ENCODE peak calls at places on chromosomes 2 and 18, in six cellular contexts. One of them, this sample, is unnamed.

GRCh38 chr2:163493330-163494319 is 242.2 kb downstream of the FIGN start:
- DNase-seq in IMR-90: no peak
- DNase-seq in mesendoderm: no peak
- DNase-seq in H9: no peak
- DNase-seq in mesenchymal stem cell: no peak
- DNase-seq in H1: no peak
- DNase-seq in this sample: no peak

GRCh38 chr2:158131483-158131912 is 29.8 kb downstream of the UPP2 start:
- DNase-seq in IMR-90: no peak
- DNase-seq in mesendoderm: no peak
- DNase-seq in H9: no peak
- DNase-seq in mesenchymal stem cell: no peak
- DNase-seq in H1: no peak
- DNase-seq in this sample: no peak

GRCh38 chr18:6328624-6329016 is 86.1 kb downstream of the L3MBTL4 start:
- DNase-seq in IMR-90: no peak
- DNase-seq in mesendoderm: no peak
- DNase-seq in H9: no peak
- DNase-seq in mesenchymal stem cell: no peak
- DNase-seq in H1: no peak
- DNase-seq in this sample: no peak

GRCh38 chr2:143422681-143423080 is 293.5 kb downstream of the ARHGAP15 start:
- DNase-seq in IMR-90: no peak
- DNase-seq in mesendoderm: no peak
- DNase-seq in H9: no peak
- DNase-seq in mesenchymal stem cell: no peak
- DNase-seq in H1: no peak
- DNase-seq in this sample: no peak

GRCh38 chr18:21741511-21742322 is 1.1 kb downstream of the MIB1 start:
- DNase-seq in IMR-90: peak
- DNase-seq in mesendoderm: peak
- DNase-seq in H9: peak
- DNase-seq in mesenchymal stem cell: peak
- DNase-seq in H1: no peak
- DNase-seq in this sample: peak

GRCh38 chr2:68193774-68194372 is 36.2 kb downstream of the PNO1 start:
- DNase-seq in IMR-90: peak
- DNase-seq in mesendoderm: no peak
- DNase-seq in H9: no peak
- DNase-seq in mesenchymal stem cell: peak
- DNase-seq in H1: no peak
- DNase-seq in this sample: no peak

GRCh38 chr2:10469301-10469700 is 21.2 kb upstream of the ODC1 start:
- DNase-seq in IMR-90: no peak
- DNase-seq in mesendoderm: no peak
- DNase-seq in H9: no peak
- DNase-seq in mesenchymal stem cell: no peak
- DNase-seq in H1: no peak
- DNase-seq in this sample: no peak

GRCh38 chr2:9737053-9737875 is 106.0 kb upstream of the TAF1B start:
- DNase-seq in IMR-90: peak
- DNase-seq in mesendoderm: peak
- DNase-seq in H9: no peak
- DNase-seq in mesenchymal stem cell: peak
- DNase-seq in H1: no peak
- DNase-seq in this sample: no peak

GRCh38 chr2:3094999-3095958 is 282.3 kb downstream of the EIPR1 start:
- DNase-seq in IMR-90: no peak
- DNase-seq in mesendoderm: peak
- DNase-seq in H9: no peak
- DNase-seq in mesenchymal stem cell: no peak
- DNase-seq in H1: no peak
- DNase-seq in this sample: no peak

GRCh38 chr2:167294031-167294774 is 405.9 kb downstream of the XIRP2 start:
- DNase-seq in IMR-90: peak
- DNase-seq in mesendoderm: peak
- DNase-seq in H9: no peak
- DNase-seq in mesenchymal stem cell: peak
- DNase-seq in H1: no peak
- DNase-seq in this sample: peak

GRCh38 chr2:69642709-69643601 is 584 bp downstream of the AAK1 start:
- DNase-seq in IMR-90: peak
- DNase-seq in mesendoderm: peak
- DNase-seq in H9: peak
- DNase-seq in mesenchymal stem cell: peak
- DNase-seq in H1: no peak
- DNase-seq in this sample: peak

GRCh38 chr2:17191223-17191622 is 327.0 kb downstream of the RAD51AP2 start:
- DNase-seq in IMR-90: no peak
- DNase-seq in mesendoderm: no peak
- DNase-seq in H9: no peak
- DNase-seq in mesenchymal stem cell: no peak
- DNase-seq in H1: no peak
- DNase-seq in this sample: no peak

GRCh38 chr2:196242131-196242620 is 70.8 kb upstream of the STK17B start:
- DNase-seq in IMR-90: peak
- DNase-seq in mesendoderm: no peak
- DNase-seq in H9: no peak
- DNase-seq in mesenchymal stem cell: peak
- DNase-seq in H1: no peak
- DNase-seq in this sample: no peak

GRCh38 chr2:63819256-63819655 is 22.4 kb upstream of the UGP2 start:
- DNase-seq in IMR-90: no peak
- DNase-seq in mesendoderm: no peak
- DNase-seq in H9: no peak
- DNase-seq in mesenchymal stem cell: no peak
- DNase-seq in H1: no peak
- DNase-seq in this sample: no peak

GRCh38 chr2:239669899-239670460 is 269.2 kb upstream of the HDAC4 start:
- DNase-seq in IMR-90: no peak
- DNase-seq in mesendoderm: no peak
- DNase-seq in H9: no peak
- DNase-seq in mesenchymal stem cell: no peak
- DNase-seq in H1: no peak
- DNase-seq in this sample: no peak

GRCh38 chr2:27249891-27250651 is 12.8 kb downstream of the SLC30A3 start:
- DNase-seq in IMR-90: peak
- DNase-seq in mesendoderm: peak
- DNase-seq in H9: peak
- DNase-seq in mesenchymal stem cell: peak
- DNase-seq in H1: peak
- DNase-seq in this sample: peak

GRCh38 chr2:197452754-197453122 is 614 bp upstream of the COQ10B start:
- DNase-seq in IMR-90: no peak
- DNase-seq in mesendoderm: no peak
- DNase-seq in H9: no peak
- DNase-seq in mesenchymal stem cell: no peak
- DNase-seq in H1: no peak
- DNase-seq in this sample: no peak

GRCh38 chr18:36201765-36202164 is 14.5 kb downstream of the MOCOS start:
- DNase-seq in IMR-90: no peak
- DNase-seq in mesendoderm: no peak
- DNase-seq in H9: no peak
- DNase-seq in mesenchymal stem cell: no peak
- DNase-seq in H1: no peak
- DNase-seq in this sample: no peak

GRCh38 chr2:159074605-159075004 is 106.2 kb downstream of the TANC1 start:
- DNase-seq in IMR-90: no peak
- DNase-seq in mesendoderm: no peak
- DNase-seq in H9: no peak
- DNase-seq in mesenchymal stem cell: no peak
- DNase-seq in H1: no peak
- DNase-seq in this sample: no peak

GRCh38 chr2:173858297-173858731 is 106.9 kb downstream of the SP3 start:
- DNase-seq in IMR-90: no peak
- DNase-seq in mesendoderm: no peak
- DNase-seq in H9: no peak
- DNase-seq in mesenchymal stem cell: no peak
- DNase-seq in H1: no peak
- DNase-seq in this sample: no peak

GRCh38 chr2:173854141-173854540 is 111.0 kb downstream of the SP3 start:
- DNase-seq in IMR-90: no peak
- DNase-seq in mesendoderm: no peak
- DNase-seq in H9: no peak
- DNase-seq in mesenchymal stem cell: no peak
- DNase-seq in H1: no peak
- DNase-seq in this sample: no peak

GRCh38 chr2:173854840-173855239 is 110.3 kb downstream of the SP3 start:
- DNase-seq in IMR-90: peak
- DNase-seq in mesendoderm: no peak
- DNase-seq in H9: no peak
- DNase-seq in mesenchymal stem cell: no peak
- DNase-seq in H1: no peak
- DNase-seq in this sample: no peak

GRCh38 chr2:173860082-173860481 is 105.1 kb downstream of the SP3 start:
- DNase-seq in IMR-90: no peak
- DNase-seq in mesendoderm: no peak
- DNase-seq in H9: no peak
- DNase-seq in mesenchymal stem cell: no peak
- DNase-seq in H1: no peak
- DNase-seq in this sample: no peak

GRCh38 chr2:173855686-173856085 is 109.5 kb downstream of the SP3 start:
- DNase-seq in IMR-90: peak
- DNase-seq in mesendoderm: no peak
- DNase-seq in H9: no peak
- DNase-seq in mesenchymal stem cell: no peak
- DNase-seq in H1: no peak
- DNase-seq in this sample: no peak
- H2BK15ac ChIP-seq in IMR-90: no peak
- H2BK15ac ChIP-seq in mesendoderm: no peak
- H2BK15ac ChIP-seq in H9: no peak
- H2BK15ac ChIP-seq in mesenchymal stem cell: no peak
- H2BK15ac ChIP-seq in H1: no peak
- H2BK15ac ChIP-seq in this sample: no peak

GRCh38 chr18:28138816-28139215 is 38.1 kb downstream of the CDH2 start:
- DNase-seq in IMR-90: no peak
- DNase-seq in mesendoderm: no peak
- DNase-seq in H9: no peak
- DNase-seq in mesenchymal stem cell: no peak
- DNase-seq in H1: no peak
- DNase-seq in this sample: no peak

GRCh38 chr18:28134774-28135173 is 42.2 kb downstream of the CDH2 start:
- DNase-seq in IMR-90: no peak
- DNase-seq in mesendoderm: no peak
- DNase-seq in H9: no peak
- DNase-seq in mesenchymal stem cell: no peak
- DNase-seq in H1: no peak
- DNase-seq in this sample: no peak

GRCh38 chr18:28132084-28132483 is 44.8 kb downstream of the CDH2 start:
- DNase-seq in IMR-90: no peak
- DNase-seq in mesendoderm: peak
- DNase-seq in H9: no peak
- DNase-seq in mesenchymal stem cell: peak
- DNase-seq in H1: no peak
- DNase-seq in this sample: no peak

DNA sequence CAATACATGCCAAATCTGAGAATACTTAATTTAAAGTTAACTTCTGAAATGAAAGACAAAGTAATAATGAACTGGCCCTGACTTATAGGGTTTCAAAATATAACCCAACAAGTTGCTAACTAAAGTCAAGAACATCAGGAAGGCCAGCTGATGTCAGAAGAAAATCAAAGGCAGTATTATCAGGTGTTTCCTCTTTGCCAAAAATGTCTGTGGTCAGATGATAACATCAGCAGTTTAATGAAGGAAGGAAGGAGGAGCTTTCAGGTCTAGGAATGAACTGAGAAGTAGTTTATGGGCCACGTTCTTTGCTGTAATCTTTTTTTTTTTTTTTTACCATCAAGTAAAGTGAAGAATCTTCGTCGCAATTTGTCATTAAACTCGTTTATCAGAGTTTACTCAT is 40.9 kb downstream of the CDH2 start:
- DNase-seq in IMR-90: no peak
- DNase-seq in mesendoderm: peak
- DNase-seq in H9: no peak
- DNase-seq in mesenchymal stem cell: no peak
- DNase-seq in H1: no peak
- DNase-seq in this sample: no peak
- H2BK15ac ChIP-seq in IMR-90: no peak
- H2BK15ac ChIP-seq in mesendoderm: no peak
- H2BK15ac ChIP-seq in H9: no peak
- H2BK15ac ChIP-seq in mesenchymal stem cell: no peak
- H2BK15ac ChIP-seq in H1: no peak
- H2BK15ac ChIP-seq in this sample: no peak

DNA sequence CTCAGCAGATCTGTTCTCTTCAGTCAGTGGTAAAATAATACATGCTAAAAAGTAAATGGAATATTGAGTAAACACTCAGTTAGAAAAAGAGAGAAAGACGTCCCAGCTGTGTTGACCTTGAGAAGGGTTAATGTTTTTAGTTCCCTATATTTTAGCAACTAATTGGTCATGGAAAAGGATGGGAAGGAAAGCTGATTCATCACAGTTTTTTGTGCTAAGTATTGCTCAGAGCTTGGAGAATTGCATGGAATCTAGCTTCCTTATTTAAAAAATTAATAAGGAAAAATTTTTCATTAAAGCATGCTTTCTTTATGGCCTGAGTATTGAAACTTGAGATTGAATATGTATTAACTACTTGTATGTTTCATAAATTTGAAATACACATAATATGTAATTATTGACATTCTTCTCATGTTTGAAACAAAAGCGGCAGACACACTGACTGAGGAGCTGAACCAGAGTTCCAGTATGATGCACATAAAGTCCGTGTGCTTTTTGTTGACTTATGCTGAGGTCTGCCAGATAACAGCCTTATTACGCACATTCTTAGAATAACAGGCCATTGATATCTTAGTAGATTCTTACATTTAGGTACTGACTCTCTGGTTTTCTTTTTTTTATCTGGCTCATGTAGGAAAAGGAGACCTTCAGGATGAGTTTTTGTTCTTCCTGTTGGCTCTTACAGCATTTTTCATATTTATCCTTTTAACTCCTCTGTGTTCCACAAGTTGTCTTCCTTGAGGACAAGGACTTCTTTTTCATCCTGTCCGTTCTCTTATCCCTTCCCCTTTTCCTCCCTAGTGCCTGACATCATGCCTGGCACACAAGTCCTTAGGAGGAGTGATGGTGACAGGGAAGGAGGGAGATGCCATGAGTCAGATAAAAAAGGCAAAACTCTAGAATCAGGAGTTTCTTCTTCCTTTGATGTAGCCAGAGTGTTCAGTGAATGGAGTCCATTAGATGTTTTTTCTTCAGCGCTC is 194.1 kb downstream of the PTPRM start:
- DNase-seq in IMR-90: peak
- DNase-seq in mesendoderm: no peak
- DNase-seq in H9: no peak
- DNase-seq in mesenchymal stem cell: peak
- DNase-seq in H1: no peak
- DNase-seq in this sample: no peak
- H2BK15ac ChIP-seq in IMR-90: peak
- H2BK15ac ChIP-seq in mesendoderm: no peak
- H2BK15ac ChIP-seq in H9: no peak
- H2BK15ac ChIP-seq in mesenchymal stem cell: no peak
- H2BK15ac ChIP-seq in H1: no peak
- H2BK15ac ChIP-seq in this sample: no peak

DNA sequence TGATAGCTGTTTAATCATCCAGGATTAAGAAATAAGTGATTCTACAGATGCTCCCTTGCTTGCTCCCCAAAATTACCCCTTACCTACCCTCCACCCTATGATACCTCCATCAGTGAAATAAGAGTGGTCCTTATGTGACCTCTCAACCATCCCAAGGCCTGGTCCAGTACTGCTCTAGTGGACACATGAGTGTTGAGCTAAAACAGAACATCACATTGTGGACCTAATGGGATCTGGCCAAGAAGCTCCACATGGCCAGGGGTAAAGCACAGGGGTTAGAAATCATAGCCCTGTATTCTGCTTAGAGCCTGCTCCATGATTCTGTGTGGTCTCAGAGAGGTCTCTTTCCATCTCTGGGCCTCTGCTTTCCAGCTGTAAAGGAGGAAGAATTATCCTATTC is 355.6 kb downstream of the TNS1 start:
- DNase-seq in IMR-90: no peak
- DNase-seq in mesendoderm: no peak
- DNase-seq in H9: no peak
- DNase-seq in mesenchymal stem cell: no peak
- DNase-seq in H1: no peak
- DNase-seq in this sample: no peak
- H2BK15ac ChIP-seq in IMR-90: no peak
- H2BK15ac ChIP-seq in mesendoderm: no peak
- H2BK15ac ChIP-seq in H9: no peak
- H2BK15ac ChIP-seq in mesenchymal stem cell: no peak
- H2BK15ac ChIP-seq in H1: no peak
- H2BK15ac ChIP-seq in this sample: no peak